ENCODE peak calls at places on chromosomes 5 and 9, in four cellular contexts. One of them, this sample, is unnamed. For H3K36me3 and H3K27me3, the result is how much of the 10 kb centered on the place peaks cover.

GRCh38 chr5:161483721-161484120 is 62.8 kb downstream of the GABRB2 start:
- DNase-seq in H1: no peak
- DNase-seq in HepG2: no peak
- DNase-seq in GM12878: no peak
- DNase-seq in this sample: no peak

GRCh38 chr5:133261993-133262392 is 210.2 kb downstream of the HSPA4 start:
- DNase-seq in GM12878: no peak
- DNase-seq in H1: no peak
- DNase-seq in HepG2: peak
- DNase-seq in this sample: no peak

GRCh38 chr5:57549546-57549945 is 66.9 kb upstream of the ACTBL2 start:
- DNase-seq in HepG2: no peak
- DNase-seq in H1: no peak
- DNase-seq in GM12878: no peak
- DNase-seq in this sample: no peak

GRCh38 chr5:72498284-72498683 is 8.9 kb downstream of the ZNF366 start:
- DNase-seq in HepG2: no peak
- DNase-seq in H1: no peak
- DNase-seq in GM12878: no peak
- DNase-seq in this sample: no peak

GRCh38 chr9:114084282-114085073 is 6.4 kb upstream of the AMBP start:
- DNase-seq in H1: no peak
- DNase-seq in HepG2: no peak
- DNase-seq in GM12878: no peak
- DNase-seq in this sample: no peak

GRCh38 chr9:12439267-12439666 is 253.9 kb upstream of the TYRP1 start:
- DNase-seq in HepG2: no peak
- DNase-seq in H1: no peak
- DNase-seq in GM12878: no peak
- DNase-seq in this sample: no peak

GRCh38 chr5:159965031-159965837 is 43.7 kb upstream of the TTC1 start:
- DNase-seq in GM12878: no peak
- DNase-seq in HepG2: peak
- DNase-seq in H1: peak
- DNase-seq in this sample: peak

GRCh38 chr5:150846651-150847333 is 471 bp downstream of the IRGM start:
- DNase-seq in HepG2: peak
- DNase-seq in H1: peak
- DNase-seq in GM12878: peak
- DNase-seq in this sample: peak

GRCh38 chr5:4295663-4296339 is 700.2 kb downstream of the IRX1 start:
- DNase-seq in H1: peak
- DNase-seq in HepG2: no peak
- DNase-seq in GM12878: no peak
- DNase-seq in this sample: peak

GRCh38 chr5:130111723-130112122 is 207.5 kb downstream of the CHSY3 start:
- DNase-seq in HepG2: no peak
- DNase-seq in H1: no peak
- DNase-seq in GM12878: no peak
- DNase-seq in this sample: no peak

GRCh38 chr9:86304236-86304730 is 21.9 kb upstream of the ISCA1 start:
- DNase-seq in GM12878: no peak
- DNase-seq in H1: no peak
- DNase-seq in HepG2: no peak
- DNase-seq in this sample: no peak

GRCh38 chr9:86303316-86303975 is 21.1 kb upstream of the ISCA1 start:
- DNase-seq in HepG2: no peak
- DNase-seq in H1: no peak
- DNase-seq in GM12878: no peak
- DNase-seq in this sample: peak

DNA sequence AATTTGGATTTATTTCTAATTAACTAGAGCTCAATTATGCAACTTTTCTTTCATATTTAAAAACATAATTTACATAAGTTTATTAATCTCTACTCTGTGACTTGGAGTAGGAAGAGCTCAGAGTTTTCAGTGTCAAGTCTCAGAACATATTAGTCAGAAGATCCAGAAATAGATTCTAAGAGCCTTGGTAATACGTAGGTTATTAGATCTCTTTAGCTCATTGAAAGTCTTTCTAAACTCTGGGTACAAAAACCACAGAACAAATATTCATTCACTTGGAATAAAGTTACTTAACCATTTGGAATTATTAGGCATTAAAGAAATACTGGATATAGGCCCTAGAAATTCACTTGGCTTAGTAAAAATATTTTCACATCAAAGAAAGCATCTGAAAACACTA is 26.3 kb upstream of the ISCA1 start:
- DNase-seq in H1: no peak
- DNase-seq in GM12878: no peak
- DNase-seq in HepG2: no peak
- DNase-seq in this sample: no peak
- H3K36me3 ChIP-seq in H1: under half
- H3K36me3 ChIP-seq in GM12878: under half
- H3K36me3 ChIP-seq in HepG2: half or more
- H3K36me3 ChIP-seq in this sample: half or more

DNA sequence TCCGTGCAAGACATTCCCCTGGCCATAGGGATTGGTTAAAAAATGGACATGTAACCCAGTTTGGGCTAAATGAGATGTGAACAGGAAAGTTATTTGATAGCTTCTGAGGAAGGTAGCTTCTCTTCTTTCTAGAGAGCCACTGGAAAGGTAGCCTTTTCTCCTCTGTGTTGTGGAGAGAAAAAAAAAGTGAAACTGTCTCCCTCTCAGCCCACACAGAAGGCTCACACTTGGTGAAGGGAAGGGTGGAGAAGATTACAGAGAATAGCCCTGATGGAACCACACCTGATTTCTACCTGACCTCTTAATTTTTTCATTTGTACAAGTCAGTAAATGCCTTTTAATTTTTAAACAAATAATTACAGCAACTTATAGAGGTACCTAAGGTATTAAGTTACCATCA is 5.7 kb upstream of the GLIS3 start:
- DNase-seq in HepG2: no peak
- DNase-seq in H1: no peak
- DNase-seq in GM12878: no peak
- DNase-seq in this sample: no peak
- TF ChIP-seq SUZ12 in HepG2: no peak
- TF ChIP-seq SUZ12 in H1: no peak
- TF ChIP-seq SUZ12 in GM12878: no peak
- TF ChIP-seq SUZ12 in this sample: no peak

GRCh38 chr9:126650830-126651341 is 37.2 kb downstream of the LMX1B start:
- DNase-seq in GM12878: no peak
- DNase-seq in HepG2: no peak
- DNase-seq in H1: no peak
- DNase-seq in this sample: no peak
- H3K27me3 ChIP-seq in GM12878: under half
- H3K27me3 ChIP-seq in HepG2: under half
- H3K27me3 ChIP-seq in H1: under half
- H3K27me3 ChIP-seq in this sample: half or more

DNA sequence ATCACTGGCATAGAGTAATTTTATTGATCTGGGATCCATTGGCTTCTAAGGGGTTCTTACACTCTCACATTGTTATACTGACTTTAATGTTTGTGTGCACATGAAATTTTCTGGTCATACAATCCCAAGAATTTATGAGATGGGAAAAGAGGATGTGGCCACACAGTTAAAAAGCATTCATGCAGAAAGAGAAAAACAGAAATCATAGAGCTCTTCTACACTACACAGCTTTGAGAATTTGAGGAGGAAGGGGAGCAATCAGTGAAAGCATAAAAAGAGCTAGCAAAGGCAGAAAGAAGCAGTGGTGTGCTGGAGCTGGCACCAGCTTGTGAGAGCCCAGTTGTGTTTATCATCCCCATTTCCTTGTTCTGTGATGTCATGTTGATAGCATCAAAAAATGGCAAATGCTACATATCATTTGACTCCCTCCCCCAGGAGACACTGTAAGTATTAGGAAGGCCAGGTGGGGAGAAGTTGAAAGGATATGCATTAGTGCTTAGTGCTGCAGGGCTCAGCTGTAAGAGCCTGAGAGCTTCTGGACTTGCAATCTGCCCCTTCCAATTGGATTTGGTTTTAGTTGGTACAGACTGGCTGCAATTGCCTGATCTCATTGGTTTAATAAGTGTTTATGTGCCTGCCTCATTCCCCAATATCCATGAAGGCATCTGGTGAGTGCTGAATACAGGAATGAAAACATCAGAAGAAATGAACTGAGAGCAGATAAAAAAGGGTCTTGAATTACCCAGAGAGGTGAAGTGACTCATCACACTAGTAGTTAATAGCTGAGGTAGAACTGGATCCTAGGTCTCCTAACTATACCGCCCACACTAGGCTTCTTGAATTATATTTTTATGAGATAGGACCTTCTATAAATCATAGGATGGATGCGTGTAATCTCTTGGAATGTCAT is 30.9 kb downstream of the RHOBTB3 start:
- DNase-seq in H1: no peak
- DNase-seq in HepG2: no peak
- DNase-seq in GM12878: no peak
- DNase-seq in this sample: no peak
- H3K36me3 ChIP-seq in H1: under half
- H3K36me3 ChIP-seq in HepG2: under half
- H3K36me3 ChIP-seq in GM12878: under half
- H3K36me3 ChIP-seq in this sample: under half

DNA sequence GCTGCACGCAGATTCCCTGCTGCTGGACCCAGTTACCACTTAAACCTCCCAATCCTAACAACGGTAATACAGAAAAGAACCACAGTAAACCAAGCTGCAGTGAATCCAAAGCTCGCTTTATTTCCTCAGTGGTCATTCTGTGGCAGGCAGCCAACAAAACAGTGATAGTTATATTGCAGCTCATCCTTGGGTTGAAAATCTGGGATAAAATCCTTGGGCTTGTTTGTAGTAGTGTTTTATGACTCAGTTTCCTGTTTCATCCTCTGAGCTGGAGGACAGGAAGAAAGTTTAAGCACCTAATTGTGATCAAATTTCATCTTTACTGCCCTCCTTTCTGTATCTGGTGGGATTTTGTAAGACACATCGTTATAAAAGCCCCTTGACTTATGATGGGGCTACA is 31.4 kb downstream of the HMGCR start:
- DNase-seq in HepG2: no peak
- DNase-seq in H1: no peak
- DNase-seq in GM12878: no peak
- DNase-seq in this sample: no peak
- TF ChIP-seq SUZ12 in HepG2: no peak
- TF ChIP-seq SUZ12 in H1: no peak
- TF ChIP-seq SUZ12 in GM12878: no peak
- TF ChIP-seq SUZ12 in this sample: no peak

DNA sequence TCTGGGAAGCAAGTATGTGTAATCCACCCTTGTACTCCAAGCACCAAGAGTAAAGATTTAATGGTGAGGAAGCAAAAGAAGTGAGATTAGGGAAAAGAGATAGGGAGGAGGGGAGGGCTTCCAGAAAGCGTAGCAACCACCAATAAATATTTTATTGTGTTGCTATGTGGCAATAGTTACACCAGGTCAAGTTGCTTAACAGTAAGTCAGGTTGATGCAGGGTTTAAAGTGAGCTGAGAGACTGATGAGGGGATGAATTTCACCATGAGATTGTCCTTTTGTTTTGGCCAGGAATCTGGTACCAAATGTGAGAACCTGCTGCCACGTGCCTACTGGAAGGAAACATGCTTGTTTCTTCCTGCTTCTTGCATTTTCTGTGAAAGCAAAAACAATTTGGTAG is 62.7 kb downstream of the PCSK5 start:
- DNase-seq in HepG2: peak
- DNase-seq in GM12878: no peak
- DNase-seq in H1: no peak
- DNase-seq in this sample: no peak
- H3K27me3 ChIP-seq in HepG2: under half
- H3K27me3 ChIP-seq in GM12878: under half
- H3K27me3 ChIP-seq in H1: under half
- H3K27me3 ChIP-seq in this sample: under half

DNA sequence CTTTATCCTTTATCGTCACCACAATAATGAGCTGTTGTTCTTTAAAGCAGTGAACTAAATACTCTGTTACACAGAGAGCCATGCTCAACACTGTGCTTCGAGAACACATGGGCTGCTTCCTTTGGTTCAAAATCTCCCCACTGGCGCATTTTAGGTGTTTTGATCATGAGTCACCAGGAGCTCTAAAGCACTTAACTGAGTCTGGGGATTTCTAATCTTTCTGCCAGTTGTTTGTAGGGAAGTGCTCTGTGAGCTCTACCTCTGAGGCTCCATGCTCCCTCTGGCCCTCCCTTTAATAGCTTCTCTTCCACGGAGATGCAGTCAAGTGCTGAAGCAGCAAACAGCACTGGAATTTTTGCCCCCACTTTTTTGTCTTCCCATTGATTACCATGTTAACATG is 17.0 kb downstream of the ERAP2 start:
- DNase-seq in H1: no peak
- DNase-seq in GM12878: no peak
- DNase-seq in HepG2: no peak
- DNase-seq in this sample: peak
- H3K36me3 ChIP-seq in H1: under half
- H3K36me3 ChIP-seq in GM12878: under half
- H3K36me3 ChIP-seq in HepG2: under half
- H3K36me3 ChIP-seq in this sample: under half

GRCh38 chr5:137191179-137191578 is 307.9 kb downstream of the SPOCK1 start:
- DNase-seq in H1: no peak
- DNase-seq in HepG2: no peak
- DNase-seq in GM12878: no peak
- DNase-seq in this sample: no peak

GRCh38 chr5:137192293-137192743 is 306.8 kb downstream of the SPOCK1 start:
- DNase-seq in GM12878: no peak
- DNase-seq in HepG2: no peak
- DNase-seq in H1: no peak
- DNase-seq in this sample: no peak

GRCh38 chr5:137190441-137190840 is 308.7 kb downstream of the SPOCK1 start:
- DNase-seq in H1: no peak
- DNase-seq in HepG2: no peak
- DNase-seq in GM12878: no peak
- DNase-seq in this sample: no peak

GRCh38 chr5:137186759-137187461 is 312.2 kb downstream of the SPOCK1 start:
- DNase-seq in GM12878: no peak
- DNase-seq in H1: no peak
- DNase-seq in HepG2: no peak
- DNase-seq in this sample: no peak

GRCh38 chr5:137190031-137190430 is 309.1 kb downstream of the SPOCK1 start:
- DNase-seq in HepG2: no peak
- DNase-seq in H1: no peak
- DNase-seq in GM12878: no peak
- DNase-seq in this sample: no peak
- TF ChIP-seq SUZ12 in HepG2: no peak
- TF ChIP-seq SUZ12 in H1: no peak
- TF ChIP-seq SUZ12 in GM12878: no peak
- TF ChIP-seq SUZ12 in this sample: no peak

GRCh38 chr9:76617510-76618194 is 146.6 kb upstream of the PCA3 start:
- DNase-seq in HepG2: no peak
- DNase-seq in H1: no peak
- DNase-seq in GM12878: no peak
- DNase-seq in this sample: no peak

GRCh38 chr9:76616780-76617179 is 147.5 kb upstream of the PCA3 start:
- DNase-seq in H1: no peak
- DNase-seq in HepG2: no peak
- DNase-seq in GM12878: no peak
- DNase-seq in this sample: no peak

GRCh38 chr9:76615149-76615548 is 149.1 kb upstream of the PCA3 start:
- DNase-seq in GM12878: no peak
- DNase-seq in H1: no peak
- DNase-seq in HepG2: peak
- DNase-seq in this sample: no peak

GRCh38 chr9:76613150-76613781 is 151.0 kb upstream of the PCA3 start:
- DNase-seq in HepG2: no peak
- DNase-seq in H1: no peak
- DNase-seq in GM12878: no peak
- DNase-seq in this sample: no peak

GRCh38 chr9:76613980-76614379 is 150.3 kb upstream of the PCA3 start:
- DNase-seq in HepG2: no peak
- DNase-seq in GM12878: no peak
- DNase-seq in H1: no peak
- DNase-seq in this sample: no peak
- H3K27me3 ChIP-seq in HepG2: under half
- H3K27me3 ChIP-seq in GM12878: under half
- H3K27me3 ChIP-seq in H1: under half
- H3K27me3 ChIP-seq in this sample: under half